ENCODE peak calls at places on chromosomes 3 and 15, in eight cellular contexts. B is foreskin fibroblast, T is body of pancreas, Y is fibroblast of villous mesenchyme, G is left lobe of liver, V is AML-193, U is occipital lobe, A is amygdala. N is an unnamed sample.

GRCh38 chr15:25783607-25784131 is 79.5 kb downstream of the ATP10A start:
- DNase-seq in B (peak; percentile 41), T (no peak), Y (no peak), G (no peak), V (no peak), U (no peak), A (no peak), N (no peak)

GRCh38 chr15:60115579-60116415 is 111.7 kb downstream of the FOXB1 start:
- DNase-seq in B (peak; percentile 14), T (no peak), Y (peak; percentile 32), G (no peak), V (no peak), U (no peak), A (no peak), N (no peak)

GRCh38 chr3:184496933-184497332 is 64.7 kb upstream of the EPHB3 start:
- DNase-seq in B (no peak), T (no peak), Y (no peak), G (no peak), V (no peak), U (no peak), A (no peak), N (no peak)

GRCh38 chr3:169546368-169546767 is 117.1 kb downstream of the MECOM start:
- DNase-seq in B (no peak), T (no peak), Y (no peak), G (no peak), V (no peak), U (no peak), A (no peak), N (no peak)

GRCh38 chr3:14210843-14211594 is 32.4 kb downstream of the LSM3 start:
- DNase-seq in B (peak; percentile 80), T (no peak), Y (peak; percentile 67), G (no peak), V (no peak), U (no peak), A (no peak), N (no peak)

GRCh38 chr15:89673162-89673506 is 6.0 kb downstream of the PLIN1 start:
- DNase-seq in B (no peak), T (no peak), Y (peak; percentile 32), G (no peak), V (no peak), U (no peak), A (no peak), N (no peak)

GRCh38 chr15:68285243-68285980 is 7.9 kb downstream of the FEM1B start:
- DNase-seq in B (no peak), T (no peak), Y (peak; percentile 50), G (no peak), V (peak; percentile 78), U (no peak), A (no peak), N (no peak)

GRCh38 chr3:71690222-71690821 is 34.9 kb downstream of the EIF4E3 start:
- DNase-seq in B (peak; percentile 64), T (no peak), Y (peak; percentile 93), G (no peak), V (no peak), U (no peak), A (no peak), N (no peak)

GRCh38 chr3:76367281-76367680 is 581.9 kb upstream of the ZNF717 start:
- DNase-seq in B (peak; percentile 14), T (no peak), Y (peak; percentile 65), G (no peak), V (no peak), U (no peak), A (no peak), N (no peak)

GRCh38 chr15:75725021-75725718 is 12.5 kb upstream of the CSPG4 start:
- DNase-seq in B (no peak), T (no peak), Y (no peak), G (no peak), V (no peak), U (no peak), A (no peak), N (no peak)

GRCh38 chr3:152104847-152105415 is 163.8 kb upstream of the MBNL1 start:
- DNase-seq in B (no peak), T (no peak), Y (no peak), G (no peak), V (peak; percentile 86), U (no peak), A (no peak), N (no peak)

GRCh38 chr3:131655076-131655685 is 152.4 kb upstream of the MRPL3 start:
- DNase-seq in B (peak; percentile 71), T (no peak), Y (no peak), G (no peak), V (no peak), U (no peak), A (no peak), N (no peak)

GRCh38 chr3:46114324-46114988 is 87.2 kb upstream of the XCR1 start:
- DNase-seq in B (peak; percentile 86), T (no peak), Y (peak; percentile 93), G (no peak), V (no peak), U (no peak), A (no peak), N (no peak)

GRCh38 chr15:71448688-71449114 is 333.4 kb downstream of the THSD4 start:
- DNase-seq in B (peak; percentile 81), T (peak; percentile 62), Y (peak; percentile 80), G (no peak), V (peak; percentile 23), U (no peak), A (no peak), N (no peak)

GRCh38 chr15:51861557-51862350 is 32.3 kb downstream of the TMOD3 start:
- DNase-seq in B (no peak), T (no peak), Y (no peak), G (no peak), V (no peak), U (no peak), A (no peak), N (peak; percentile 9)

GRCh38 chr15:37019479-37020433 is 80.6 kb downstream of the MEIS2 start:
- DNase-seq in B (no peak), T (peak; percentile 46), Y (peak; percentile 90), G (no peak), V (no peak), U (no peak), A (no peak), N (no peak)

GRCh38 chr3:108804956-108805355 is 17.6 kb upstream of the TRAT1 start:
- DNase-seq in B (no peak), T (no peak), Y (no peak), G (no peak), V (no peak), U (no peak), A (no peak), N (no peak)

GRCh38 chr3:53354945-53355498 is 7.7 kb upstream of the DCP1A start:
- DNase-seq in B (peak; percentile 24), T (no peak), Y (peak; percentile 18), G (no peak), V (peak; percentile 43), U (no peak), A (no peak), N (no peak)

GRCh38 chr3:126743350-126743749 is 39.3 kb downstream of the CHCHD6 start:
- DNase-seq in B (no peak), T (no peak), Y (no peak), G (peak; percentile 32), V (no peak), U (no peak), A (no peak), N (no peak)

GRCh38 chr3:119792270-119792669 is 10.4 kb downstream of the NR1I2 start:
- DNase-seq in B (no peak), T (no peak), Y (no peak), G (peak; percentile 72), V (no peak), U (no peak), A (no peak), N (no peak)

GRCh38 chr3:38613426-38613825 is 36.1 kb downstream of the SCN5A start:
- DNase-seq in B (no peak), T (no peak), Y (no peak), G (no peak), V (no peak), U (no peak), A (no peak), N (no peak)

GRCh38 chr3:123330441-123330991 is 118.4 kb downstream of the ADCY5 start:
- DNase-seq in B (no peak), T (no peak), Y (no peak), G (no peak), V (no peak), U (peak; percentile 35), A (no peak), N (no peak)

GRCh38 chr3:40398346-40398745 is 11.4 kb downstream of the ENTPD3 start:
- DNase-seq in B (peak; percentile 28), T (no peak), Y (no peak), G (no peak), V (no peak), U (no peak), A (no peak), N (no peak)

GRCh38 chr15:60017538-60018199 is 13.6 kb downstream of the FOXB1 start:
- DNase-seq in B (peak; percentile 44), T (no peak), Y (no peak), G (no peak), V (peak; percentile 53), U (no peak), A (no peak), N (peak; percentile 34)

GRCh38 chr3:134059680-134060560 is 30.2 kb upstream of the SLCO2A1 start:
- DNase-seq in B (no peak), T (no peak), Y (no peak), G (peak; percentile 42), V (no peak), U (no peak), A (no peak), N (no peak)

GRCh38 chr15:80093854-80094418 is 34.5 kb downstream of the ZFAND6 start:
- DNase-seq in B (no peak), T (peak; percentile 57), Y (peak; percentile 80), G (no peak), V (no peak), U (no peak), A (no peak), N (no peak)

GRCh38 chr3:7484636-7485035 is 623.7 kb downstream of the GRM7 start:
- DNase-seq in B (no peak), T (no peak), Y (no peak), G (no peak), V (no peak), U (no peak), A (no peak), N (no peak)

GRCh38 chr3:24128195-24129005 is 183.3 kb downstream of the NR1D2 start:
- DNase-seq in B (peak; percentile 90), T (no peak), Y (peak; percentile 76), G (no peak), V (no peak), U (no peak), A (no peak), N (no peak)

GRCh38 chr3:9750556-9751411 is 1.0 kb downstream of the OGG1 start:
- DNase-seq in B (peak; percentile 68), T (no peak), Y (no peak), G (no peak), V (no peak), U (no peak), A (no peak), N (no peak)

GRCh38 chr3:31688847-31689246 is 156.1 kb downstream of the STT3B start:
- DNase-seq in B (no peak), T (no peak), Y (no peak), G (no peak), V (no peak), U (no peak), A (no peak), N (no peak)

GRCh38 chr3:48240000-48240710 is 749 bp upstream of the ZNF589 start:
- DNase-seq in B (no peak), T (no peak), Y (no peak), G (no peak), V (no peak), U (no peak), A (no peak), N (no peak)

GRCh38 chr3:149967067-149967685 is 3.5 kb downstream of the PFN2 start:
- DNase-seq in B (peak; percentile 74), T (no peak), Y (peak; percentile 67), G (no peak), V (peak; percentile 65), U (no peak), A (no peak), N (no peak)

GRCh38 chr3:13262493-13263211 is 157.5 kb downstream of the NUP210 start:
- DNase-seq in B (no peak), T (no peak), Y (peak; percentile 4), G (peak; percentile 96), V (no peak), U (no peak), A (no peak), N (no peak)

N was measured in NK-92 treated with Interleukin-12 subunit alpha and Interleukin-12 subunit beta, amount 100 ng/mL, for 24 hours.